ENCODE peak calls at places on chromosomes 1 and 21, in six cellular contexts. One of them, this sample, is unnamed.

GRCh38 chr1:63368131-63368530 is 704 bp downstream of the ALG6 start:
- DNase-seq in suprapubic skin: no peak
- DNase-seq in esophagus muscularis mucosa: no peak
- DNase-seq in sigmoid colon: no peak
- DNase-seq in stomach: no peak
- DNase-seq in K562: no peak
- DNase-seq in this sample: no peak

GRCh38 chr21:25583370-25584133 is 23.7 kb downstream of the MRPL39 start:
- DNase-seq in K562: no peak
- DNase-seq in sigmoid colon: no peak
- DNase-seq in stomach: no peak
- DNase-seq in suprapubic skin: no peak
- DNase-seq in esophagus muscularis mucosa: no peak
- DNase-seq in this sample: no peak

GRCh38 chr1:44501022-44501910 is 96.2 kb downstream of the RNF220 start:
- DNase-seq in suprapubic skin: no peak
- DNase-seq in sigmoid colon: no peak
- DNase-seq in K562: no peak
- DNase-seq in esophagus muscularis mucosa: no peak
- DNase-seq in stomach: no peak
- DNase-seq in this sample: no peak

GRCh38 chr21:38898422-38899098 is 92.8 kb downstream of the ETS2 start:
- DNase-seq in esophagus muscularis mucosa: no peak
- DNase-seq in suprapubic skin: no peak
- DNase-seq in stomach: no peak
- DNase-seq in K562: no peak
- DNase-seq in sigmoid colon: no peak
- DNase-seq in this sample: no peak

GRCh38 chr1:204623894-204624361 is 61.6 kb downstream of the LRRN2 start:
- DNase-seq in sigmoid colon: no peak
- DNase-seq in stomach: no peak
- DNase-seq in suprapubic skin: no peak
- DNase-seq in K562: peak
- DNase-seq in esophagus muscularis mucosa: no peak
- DNase-seq in this sample: no peak

GRCh38 chr1:196002906-196003305 is 605.3 kb downstream of the KCNT2 start:
- DNase-seq in esophagus muscularis mucosa: no peak
- DNase-seq in sigmoid colon: no peak
- DNase-seq in suprapubic skin: no peak
- DNase-seq in K562: no peak
- DNase-seq in stomach: no peak
- DNase-seq in this sample: no peak

GRCh38 chr1:94119796-94120590 is 955 bp downstream of the ABCA4 start:
- DNase-seq in esophagus muscularis mucosa: no peak
- DNase-seq in K562: no peak
- DNase-seq in stomach: no peak
- DNase-seq in sigmoid colon: no peak
- DNase-seq in suprapubic skin: no peak
- DNase-seq in this sample: no peak

GRCh38 chr1:219414250-219414649 is 198.7 kb downstream of the ZC3H11B start:
- DNase-seq in K562: no peak
- DNase-seq in sigmoid colon: no peak
- DNase-seq in esophagus muscularis mucosa: no peak
- DNase-seq in stomach: no peak
- DNase-seq in suprapubic skin: no peak
- DNase-seq in this sample: no peak

GRCh38 chr1:34213976-34214375 is 37.3 kb downstream of the C1orf94 start:
- DNase-seq in suprapubic skin: no peak
- DNase-seq in sigmoid colon: no peak
- DNase-seq in K562: no peak
- DNase-seq in esophagus muscularis mucosa: no peak
- DNase-seq in stomach: no peak
- DNase-seq in this sample: no peak

GRCh38 chr1:36656271-36656670 is 173.6 kb upstream of the CSF3R start:
- DNase-seq in sigmoid colon: no peak
- DNase-seq in K562: no peak
- DNase-seq in esophagus muscularis mucosa: no peak
- DNase-seq in stomach: no peak
- DNase-seq in suprapubic skin: peak
- DNase-seq in this sample: no peak

GRCh38 chr1:58755468-58755872 is 28.4 kb downstream of the JUN start:
- DNase-seq in K562: no peak
- DNase-seq in stomach: peak
- DNase-seq in suprapubic skin: no peak
- DNase-seq in esophagus muscularis mucosa: no peak
- DNase-seq in sigmoid colon: peak
- DNase-seq in this sample: peak

GRCh38 chr1:25707280-25708016 is 90.9 kb downstream of the MAN1C1 start:
- DNase-seq in stomach: no peak
- DNase-seq in esophagus muscularis mucosa: no peak
- DNase-seq in suprapubic skin: no peak
- DNase-seq in K562: no peak
- DNase-seq in sigmoid colon: peak
- DNase-seq in this sample: no peak

GRCh38 chr1:150053911-150054310 is 13.7 kb upstream of the VPS45 start:
- DNase-seq in suprapubic skin: no peak
- DNase-seq in K562: no peak
- DNase-seq in sigmoid colon: no peak
- DNase-seq in esophagus muscularis mucosa: no peak
- DNase-seq in stomach: no peak
- DNase-seq in this sample: no peak

GRCh38 chr1:26733982-26734381 is 38.2 kb downstream of the ARID1A start:
- DNase-seq in suprapubic skin: no peak
- DNase-seq in K562: no peak
- DNase-seq in sigmoid colon: no peak
- DNase-seq in esophagus muscularis mucosa: no peak
- DNase-seq in stomach: no peak
- DNase-seq in this sample: no peak

GRCh38 chr1:154433161-154433681 is 28.1 kb downstream of the IL6R start:
- DNase-seq in stomach: no peak
- DNase-seq in sigmoid colon: peak
- DNase-seq in suprapubic skin: no peak
- DNase-seq in K562: no peak
- DNase-seq in esophagus muscularis mucosa: no peak
- DNase-seq in this sample: no peak

GRCh38 chr1:111222308-111223125 is 5.0 kb upstream of the CHI3L2 start:
- DNase-seq in esophagus muscularis mucosa: no peak
- DNase-seq in sigmoid colon: peak
- DNase-seq in stomach: peak
- DNase-seq in K562: peak
- DNase-seq in suprapubic skin: peak
- DNase-seq in this sample: peak

GRCh38 chr1:111220302-111220890 is 7.1 kb upstream of the CHI3L2 start:
- DNase-seq in esophagus muscularis mucosa: no peak
- DNase-seq in suprapubic skin: no peak
- DNase-seq in stomach: no peak
- DNase-seq in sigmoid colon: no peak
- DNase-seq in K562: no peak
- DNase-seq in this sample: no peak

GRCh38 chr1:111221276-111221632 is 6.3 kb upstream of the CHI3L2 start:
- DNase-seq in sigmoid colon: no peak
- DNase-seq in esophagus muscularis mucosa: no peak
- DNase-seq in stomach: no peak
- DNase-seq in K562: no peak
- DNase-seq in suprapubic skin: no peak
- DNase-seq in this sample: no peak

GRCh38 chr1:111223126-111223443 is 4.4 kb upstream of the CHI3L2 start:
- DNase-seq in K562: no peak
- DNase-seq in sigmoid colon: no peak
- DNase-seq in suprapubic skin: no peak
- DNase-seq in esophagus muscularis mucosa: no peak
- DNase-seq in stomach: no peak
- DNase-seq in this sample: no peak

DNA sequence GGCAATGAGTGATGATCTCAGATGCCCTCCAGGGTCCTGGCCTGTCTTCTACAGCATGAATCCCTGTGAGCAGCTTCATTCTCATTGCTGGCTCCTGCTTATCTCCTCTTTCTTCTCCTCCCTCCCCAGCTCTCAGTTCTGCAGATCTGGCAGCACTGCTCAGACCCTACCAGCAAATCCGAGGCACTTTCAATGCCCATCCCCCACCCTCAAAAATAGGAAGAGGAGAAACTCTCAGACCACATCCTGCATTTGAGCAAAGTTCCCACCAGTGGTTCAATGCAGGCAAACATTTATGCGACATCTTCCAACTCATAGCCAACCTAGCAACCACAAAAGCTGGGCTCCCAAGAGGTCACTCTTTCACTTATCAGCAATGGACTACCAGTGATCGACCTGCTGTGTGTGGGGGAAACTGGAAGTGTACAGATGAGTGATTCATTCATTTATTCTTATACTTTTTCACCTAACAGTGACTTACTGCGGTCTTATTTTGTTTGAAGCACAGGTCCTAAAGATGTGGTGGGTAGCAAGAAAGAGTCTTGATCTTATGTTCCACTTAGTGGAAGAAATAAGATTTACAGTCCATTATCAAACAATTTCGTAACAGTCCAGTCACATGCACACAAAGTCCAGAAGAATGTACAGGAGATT is 5.8 kb upstream of the CHI3L2 start:
- DNase-seq in sigmoid colon: no peak
- DNase-seq in K562: no peak
- DNase-seq in suprapubic skin: no peak
- DNase-seq in esophagus muscularis mucosa: no peak
- DNase-seq in stomach: no peak
- DNase-seq in this sample: peak
- TF ChIP-seq POLR2A in sigmoid colon: no peak
- TF ChIP-seq POLR2A in K562: no peak
- TF ChIP-seq POLR2A in suprapubic skin: no peak
- TF ChIP-seq POLR2A in esophagus muscularis mucosa: no peak
- TF ChIP-seq POLR2A in stomach: no peak
- TF ChIP-seq POLR2A in this sample: no peak

GRCh38 chr1:235070819-235071218 is 57.8 kb downstream of the TOMM20 start:
- DNase-seq in K562: no peak
- DNase-seq in sigmoid colon: no peak
- DNase-seq in suprapubic skin: no peak
- DNase-seq in stomach: no peak
- DNase-seq in esophagus muscularis mucosa: no peak
- DNase-seq in this sample: no peak

GRCh38 chr1:235069577-235070563 is 58.8 kb downstream of the TOMM20 start:
- DNase-seq in stomach: peak
- DNase-seq in suprapubic skin: peak
- DNase-seq in sigmoid colon: peak
- DNase-seq in esophagus muscularis mucosa: no peak
- DNase-seq in K562: no peak
- DNase-seq in this sample: peak

GRCh38 chr1:235069171-235069570 is 59.5 kb downstream of the TOMM20 start:
- DNase-seq in suprapubic skin: no peak
- DNase-seq in K562: no peak
- DNase-seq in sigmoid colon: no peak
- DNase-seq in stomach: no peak
- DNase-seq in esophagus muscularis mucosa: no peak
- DNase-seq in this sample: no peak

GRCh38 chr1:235067396-235068154 is 61.1 kb downstream of the TOMM20 start:
- DNase-seq in K562: no peak
- DNase-seq in sigmoid colon: peak
- DNase-seq in esophagus muscularis mucosa: peak
- DNase-seq in stomach: peak
- DNase-seq in suprapubic skin: peak
- DNase-seq in this sample: peak

GRCh38 chr1:235068155-235069121 is 60.2 kb downstream of the TOMM20 start:
- DNase-seq in sigmoid colon: no peak
- DNase-seq in esophagus muscularis mucosa: no peak
- DNase-seq in K562: no peak
- DNase-seq in stomach: peak
- DNase-seq in suprapubic skin: no peak
- DNase-seq in this sample: no peak
- TF ChIP-seq EP300 in sigmoid colon: no peak
- TF ChIP-seq EP300 in esophagus muscularis mucosa: no peak
- TF ChIP-seq EP300 in K562: peak
- TF ChIP-seq EP300 in stomach: no peak
- TF ChIP-seq EP300 in suprapubic skin: no peak
- TF ChIP-seq EP300 in this sample: no peak

DNA sequence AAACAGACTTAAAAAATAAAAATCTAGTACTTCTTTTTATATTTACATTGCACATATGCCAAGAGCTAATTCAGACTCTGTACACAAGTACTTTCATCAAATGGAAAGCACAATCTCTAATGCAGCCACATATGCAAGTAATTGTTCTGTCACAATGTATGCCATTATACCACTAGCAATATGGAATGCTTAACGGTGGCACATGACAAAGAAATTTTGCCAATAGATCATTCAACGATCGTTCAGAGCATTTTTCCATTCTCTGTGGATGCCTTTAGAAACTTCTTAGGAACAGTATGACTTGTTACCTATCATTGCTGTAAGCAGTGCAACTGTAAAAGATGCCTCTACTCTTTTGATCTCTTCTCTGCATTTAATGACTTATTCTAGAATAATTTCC is 170.9 kb downstream of the EIF4G3 start:
- DNase-seq in sigmoid colon: no peak
- DNase-seq in K562: no peak
- DNase-seq in stomach: no peak
- DNase-seq in esophagus muscularis mucosa: no peak
- DNase-seq in suprapubic skin: no peak
- DNase-seq in this sample: no peak
- TF ChIP-seq POLR2AphosphoS5 in sigmoid colon: no peak
- TF ChIP-seq POLR2AphosphoS5 in K562: no peak
- TF ChIP-seq POLR2AphosphoS5 in stomach: no peak
- TF ChIP-seq POLR2AphosphoS5 in esophagus muscularis mucosa: no peak
- TF ChIP-seq POLR2AphosphoS5 in suprapubic skin: no peak
- TF ChIP-seq POLR2AphosphoS5 in this sample: no peak

GRCh38 chr1:158067651-158068050 is 74.2 kb downstream of the KIRREL1 start:
- DNase-seq in stomach: no peak
- DNase-seq in esophagus muscularis mucosa: no peak
- DNase-seq in K562: no peak
- DNase-seq in suprapubic skin: no peak
- DNase-seq in sigmoid colon: peak
- DNase-seq in this sample: peak
- TF ChIP-seq POLR2A in stomach: no peak
- TF ChIP-seq POLR2A in esophagus muscularis mucosa: no peak
- TF ChIP-seq POLR2A in K562: no peak
- TF ChIP-seq POLR2A in suprapubic skin: no peak
- TF ChIP-seq POLR2A in sigmoid colon: no peak
- TF ChIP-seq POLR2A in this sample: no peak

DNA sequence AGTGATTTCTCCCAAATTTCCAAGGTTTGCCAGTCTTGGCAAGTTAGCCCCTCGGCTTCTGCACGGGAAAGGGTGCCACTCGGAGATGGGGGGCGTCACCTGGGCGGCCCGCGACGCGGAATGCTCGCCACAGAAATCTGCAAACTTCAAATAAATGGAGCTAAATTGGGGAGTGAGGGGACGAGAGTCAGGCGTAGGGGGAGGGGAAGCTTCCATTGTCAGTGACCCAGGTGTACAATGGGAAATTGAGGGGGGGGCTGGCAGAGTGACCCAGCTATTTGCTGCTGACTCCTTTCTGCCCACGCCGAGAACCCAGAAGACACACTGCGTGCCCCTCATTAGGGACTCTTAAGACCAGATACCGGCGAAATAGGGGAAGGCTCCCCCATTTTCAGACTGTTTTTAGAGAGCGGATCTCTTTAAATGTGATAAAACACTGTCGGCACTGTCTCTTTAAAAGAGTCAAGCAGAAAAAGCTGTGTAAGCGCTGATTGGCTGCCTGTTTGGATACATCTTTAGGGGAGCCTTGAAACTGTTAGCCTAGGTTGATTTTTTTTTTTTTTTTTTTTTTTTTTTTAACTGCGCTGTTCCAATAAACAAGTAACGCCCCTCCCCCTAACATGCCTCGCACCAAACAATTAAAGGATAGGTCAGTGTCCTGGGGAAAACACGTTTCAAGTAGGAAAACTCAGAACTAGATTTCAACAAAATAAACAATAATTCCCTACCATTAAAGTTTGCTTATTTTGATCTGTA is 1.2 kb upstream of the SSBP3 start:
- DNase-seq in sigmoid colon: peak
- DNase-seq in stomach: peak
- DNase-seq in K562: peak
- DNase-seq in suprapubic skin: no peak
- DNase-seq in esophagus muscularis mucosa: no peak
- DNase-seq in this sample: peak
- TF ChIP-seq EP300 in sigmoid colon: no peak
- TF ChIP-seq EP300 in stomach: no peak
- TF ChIP-seq EP300 in K562: peak
- TF ChIP-seq EP300 in suprapubic skin: no peak
- TF ChIP-seq EP300 in esophagus muscularis mucosa: no peak
- TF ChIP-seq EP300 in this sample: no peak

This sample was measured in transverse colon.